ENCODE peak calls at places on chromosomes 2 and 18, in seven cellular contexts. O is GM23248, S is IMR-90, K is hepatocyte, N is HCT116, R is fibroblast of lung, Y is GM23338. Z is an unnamed sample.

GRCh38 chr2:23988371-23988770 is 21.5 kb upstream of the MFSD2B start:
- DNase-seq in K (no peak), Y (no peak), O (peak; percentile 41), R (peak; percentile 13), N (no peak), S (peak; percentile 4), Z (no peak)

GRCh38 chr18:36089001-36089400 is 21.6 kb upstream of the RPRD1A start:
- DNase-seq in Y (no peak), O (peak; percentile 15), R (no peak), N (no peak), S (no peak), K (no peak), Z (no peak)

GRCh38 chr2:202871161-202872141 is at the start of gene ICA1L:
- DNase-seq in R (peak; percentile 54), O (peak; percentile 85), S (peak; percentile 49), K (peak; percentile 84), Y (peak; percentile 78), N (no peak), Z (peak; percentile 75)

GRCh38 chr18:79857082-79857661 is 59.4 kb downstream of the KCNG2 start:
- DNase-seq in N (no peak), O (peak; percentile 48), R (peak; percentile 60), S (peak; percentile 58), Y (no peak), K (no peak), Z (peak; percentile 1)

GRCh38 chr2:219959471-219959870 is 332.0 kb downstream of the SLC4A3 start:
- DNase-seq in R (no peak), N (no peak), Y (no peak), K (no peak), S (peak; percentile 72), O (peak; percentile 65), Z (no peak)

GRCh38 chr2:201669865-201670264 is 26.6 kb upstream of the TMEM237 start:
- DNase-seq in S (no peak), O (no peak), K (no peak), Y (no peak), N (no peak), R (no peak), Z (no peak)

GRCh38 chr2:15410884-15411283 is 150.2 kb downstream of the NBAS start:
- DNase-seq in K (no peak), Y (no peak), S (no peak), N (no peak), R (no peak), O (no peak), Z (no peak)

GRCh38 chr18:2964349-2965010 is 48.5 kb downstream of the LPIN2 start:
- DNase-seq in R (no peak), N (no peak), S (no peak), Y (no peak), K (no peak), O (no peak), Z (no peak)

GRCh38 chr18:45854036-45854586 is 28.6 kb downstream of the SIGLEC15 start:
- DNase-seq in N (no peak), Y (no peak), O (no peak), S (no peak), K (no peak), R (no peak), Z (no peak)

GRCh38 chr2:70957838-70958237 is 20.6 kb upstream of the ANKRD53 start:
- DNase-seq in Y (no peak), O (no peak), R (no peak), N (no peak), K (peak; percentile 6), S (no peak), Z (no peak)

GRCh38 chr18:31646332-31646822 is 38.0 kb downstream of the B4GALT6 start:
- DNase-seq in Y (no peak), O (no peak), R (no peak), N (no peak), S (no peak), K (no peak), Z (no peak)

GRCh38 chr18:34117319-34117718 is 107.4 kb downstream of the NOL4 start:
- DNase-seq in K (no peak), R (no peak), Y (peak; percentile 22), N (no peak), S (no peak), O (no peak), Z (no peak)

GRCh38 chr18:23442958-23443357 is 10.1 kb upstream of the RIOK3 start:
- DNase-seq in N (no peak), O (no peak), Y (no peak), S (no peak), K (no peak), R (no peak), Z (no peak)
- H3K4me2 ChIP-seq in N (no peak overlapping the region), O (no peak overlapping the region), Y (no peak overlapping the region), S (no peak overlapping the region), K (no peak overlapping the region), R (no peak overlapping the region), Z (no peak overlapping the region)

GRCh38 chr18:44686156-44686555 is 5.5 kb downstream of the SETBP1 start:
- DNase-seq in N (no peak), O (no peak), K (no peak), R (no peak), Y (no peak), S (no peak), Z (no peak)
- H3K4me2 ChIP-seq in N (no peak overlapping the region), O (no peak overlapping the region), K (no peak overlapping the region), R (no peak overlapping the region), Y (no peak overlapping the region), S (no peak overlapping the region), Z (no peak overlapping the region)

DNA sequence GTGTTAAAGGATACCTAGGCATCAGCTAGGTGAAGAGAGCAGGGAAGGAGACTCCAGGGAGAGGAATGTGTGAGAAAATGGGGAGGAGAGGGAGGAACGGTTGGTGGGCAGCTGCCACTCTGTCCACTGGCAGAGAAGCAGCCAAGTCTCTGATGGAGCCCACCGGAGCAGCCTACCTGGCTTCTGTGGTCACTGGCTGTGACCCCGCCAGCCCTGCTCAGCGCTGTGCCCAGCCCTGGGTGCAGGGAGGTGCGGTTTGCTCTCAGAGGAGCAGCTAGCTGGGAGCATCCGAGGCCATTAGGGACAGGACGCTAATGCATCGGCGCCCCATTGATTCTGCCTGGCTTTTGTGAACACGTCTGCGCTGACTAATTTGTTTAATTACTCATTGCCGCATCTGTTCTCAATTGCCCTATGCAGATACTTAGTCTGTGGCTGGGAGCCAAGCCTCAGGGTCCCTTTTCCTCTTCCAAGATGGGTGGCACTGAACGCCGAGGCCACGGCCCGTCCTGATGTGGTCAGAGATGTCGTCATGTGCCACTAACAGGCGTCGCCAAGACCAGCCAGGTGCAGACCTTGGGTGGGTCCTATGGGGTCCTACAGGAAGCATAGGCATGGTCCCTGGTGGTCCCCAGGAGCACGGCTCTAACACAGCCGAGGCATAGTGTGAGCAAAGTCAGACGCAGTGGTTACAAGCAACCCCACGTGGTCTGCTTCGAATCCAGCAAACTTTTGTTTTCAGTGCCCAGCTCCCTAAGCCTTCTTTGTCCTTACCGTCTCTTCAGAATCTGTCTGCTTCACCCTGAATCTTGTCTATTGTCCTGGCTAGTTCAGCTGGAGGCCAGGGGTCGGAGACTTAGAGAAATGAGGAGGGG is 82.0 kb downstream of the RRM2 start:
- DNase-seq in Y (no peak), K (no peak), R (no peak), O (peak; percentile 65), S (no peak), N (no peak), Z (no peak)
- H3K4me2 ChIP-seq in Y (no peak overlapping the region), K (no peak overlapping the region), R (no peak overlapping the region), O (no peak overlapping the region), S (no peak overlapping the region), N (no peak overlapping the region), Z (no peak overlapping the region)

DNA sequence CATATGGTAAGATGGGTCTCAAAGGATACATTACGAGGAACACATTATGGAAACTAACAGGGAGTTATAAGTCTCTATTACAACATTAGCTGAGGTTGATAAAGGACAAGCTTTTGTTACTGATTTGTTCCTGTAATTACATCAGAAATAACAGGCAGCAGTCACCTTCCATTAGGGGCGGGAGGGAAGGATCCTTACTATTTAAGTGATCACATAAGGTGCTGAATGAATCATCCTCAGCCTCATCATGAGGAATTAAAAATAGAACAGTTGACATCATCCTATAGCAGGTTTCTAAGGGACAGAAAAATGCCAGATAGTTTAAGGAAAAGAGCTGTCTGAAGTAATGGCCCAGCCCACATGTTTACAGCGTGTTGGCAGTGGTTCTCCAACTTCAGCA is 86.9 kb upstream of the MGAT5 start:
- DNase-seq in N (peak; percentile 8), O (peak; percentile 57), Y (no peak), K (no peak), S (peak; percentile 70), R (peak; percentile 15), Z (peak; percentile 66)
- H3K4me2 ChIP-seq in N (no peak overlapping the region), O (no peak overlapping the region), Y (no peak overlapping the region), K (no peak overlapping the region), S (no peak overlapping the region), R (no peak overlapping the region), Z (no peak overlapping the region)

GRCh38 chr2:8569332-8569930 is 112.4 kb upstream of the ID2 start:
- DNase-seq in S (no peak), K (no peak), R (no peak), Y (no peak), O (no peak), N (no peak), Z (no peak)
- H3K4me2 ChIP-seq in S (no peak overlapping the region), K (no peak overlapping the region), R (no peak overlapping the region), Y (no peak overlapping the region), O (no peak overlapping the region), N (no peak overlapping the region), Z (no peak overlapping the region)

GRCh38 chr2:36354816-36355156 is 792 bp upstream of the CRIM1 start:
- DNase-seq in R (no peak), O (no peak), N (no peak), S (no peak), Y (no peak), K (no peak), Z (no peak)
- H3K4me2 ChIP-seq in R (peak overlapping the region; percentile 96), O (peak overlapping the region; percentile 75), N (peak overlapping the region; percentile 84), S (peak overlapping the region; percentile 98), Y (peak overlapping the region; percentile 93), K (peak overlapping the region; percentile 85), Z (peak overlapping the region; percentile 49)

GRCh38 chr2:53884883-53885282 is 25.1 kb upstream of the GPR75 start:
- DNase-seq in S (no peak), Y (no peak), K (no peak), R (no peak), O (no peak), N (no peak), Z (no peak)

GRCh38 chr2:53881360-53881759 is 21.6 kb upstream of the GPR75 start:
- DNase-seq in R (no peak), Y (no peak), O (no peak), K (no peak), S (no peak), N (no peak), Z (no peak)

GRCh38 chr2:53880756-53881155 is 21.0 kb upstream of the GPR75 start:
- DNase-seq in N (no peak), R (peak; percentile 62), S (peak; percentile 79), Y (no peak), O (peak; percentile 87), K (no peak), Z (no peak)

DNA sequence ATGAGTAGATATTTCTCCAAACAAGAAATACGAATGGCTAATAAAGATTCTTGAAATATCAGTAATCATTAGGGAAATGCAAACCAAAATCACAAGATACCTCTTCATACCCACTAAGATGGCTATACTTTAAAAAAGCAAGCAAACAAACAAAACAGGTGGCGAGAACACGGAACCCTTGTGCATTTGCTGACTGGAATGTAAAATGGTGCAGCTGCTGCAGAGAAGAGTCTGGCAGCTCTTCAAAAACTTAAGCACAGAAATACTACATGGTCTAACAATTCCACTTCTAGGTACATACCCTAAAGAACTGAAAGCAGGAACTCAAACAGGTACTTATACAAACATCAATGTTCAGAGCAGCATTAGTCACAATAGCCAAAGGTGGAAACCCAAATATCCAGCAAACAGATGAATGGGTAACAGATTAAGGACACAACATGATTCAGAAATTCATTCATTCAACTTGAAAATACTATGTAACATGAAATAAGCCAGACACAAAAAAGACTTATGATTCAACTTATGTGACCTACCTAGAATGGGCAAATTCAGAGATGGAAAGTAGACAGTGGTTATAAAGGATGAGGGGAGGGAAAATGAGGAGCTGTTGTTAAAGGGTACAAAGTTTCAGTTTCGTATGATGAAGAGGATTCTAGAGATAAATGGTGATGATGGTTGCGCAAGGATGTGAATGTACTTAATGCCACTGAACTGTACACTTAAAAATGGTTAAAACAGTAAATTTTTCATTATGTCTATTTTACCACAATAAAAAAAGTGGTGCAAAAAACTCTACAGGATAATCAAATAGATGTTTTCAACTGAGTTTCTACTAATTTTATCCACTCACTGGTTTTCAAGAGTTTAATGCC is 26.9 kb upstream of the GPR75 start:
- DNase-seq in Y (no peak), K (no peak), R (no peak), N (no peak), O (no peak), S (no peak), Z (no peak)
- H3K4me2 ChIP-seq in Y (no peak overlapping the region), K (no peak overlapping the region), R (no peak overlapping the region), N (no peak overlapping the region), O (no peak overlapping the region), S (no peak overlapping the region), Z (no peak overlapping the region)